ENCODE peak calls at places on chromosomes 2 and 18, in ten cellular contexts. H is AG04449, U is kidney epithelial cell, J is esophagus muscularis mucosa, T is testis, N is PC-3, A is nephron progenitor cell, L is GM12865, Y is progenitor cell of endocrine pancreas, P is coronary artery. R is an unnamed sample.

GRCh38 chr2:143686585-143687164 is 557.5 kb downstream of the ARHGAP15 start:
- DNase-seq in U (peak; percentile 4), P (no peak), A (no peak), H (no peak), N (peak; percentile 74), T (no peak), Y (no peak), L (peak; percentile 51), J (no peak), R (no peak)

GRCh38 chr2:190382851-190383250 is 25.3 kb upstream of the MFSD6 start:
- DNase-seq in T (peak; percentile 47), H (no peak), A (no peak), N (peak; percentile 72), U (peak; percentile 42), Y (no peak), L (peak; percentile 84), P (no peak), J (no peak), R (no peak)

GRCh38 chr2:104406273-104406726 is 447.6 kb upstream of the POU3F3 start:
- DNase-seq in N (no peak), T (no peak), J (no peak), L (no peak), P (no peak), Y (no peak), A (no peak), U (peak; percentile 19), H (no peak), R (no peak)

GRCh38 chr2:155836439-155836838 is 496.1 kb downstream of the NR4A2 start:
- DNase-seq in L (no peak), H (no peak), A (no peak), P (no peak), U (no peak), Y (no peak), J (no peak), T (no peak), N (no peak), R (no peak)

GRCh38 chr2:188974184-188974583 is at the start of gene COL3A1:
- DNase-seq in A (peak; percentile 4), H (no peak), U (no peak), Y (no peak), L (no peak), N (no peak), P (no peak), J (no peak), T (peak; percentile 52), R (peak; percentile 84)

GRCh38 chr2:44939074-44940052 is 2.1 kb upstream of the SIX3 start:
- DNase-seq in N (no peak), P (no peak), Y (no peak), A (no peak), H (no peak), L (no peak), T (no peak), U (no peak), J (no peak), R (no peak)

GRCh38 chr18:40152859-40153258 is 1802.2 kb upstream of the PIK3C3 start:
- DNase-seq in P (no peak), Y (no peak), H (no peak), J (no peak), T (no peak), L (no peak), U (no peak), N (peak; percentile 8), A (no peak), R (no peak)

GRCh38 chr2:45577426-45577825 is 33.6 kb downstream of the SRBD1 start:
- DNase-seq in Y (no peak), H (peak; percentile 57), T (no peak), P (no peak), L (no peak), N (no peak), J (no peak), A (no peak), U (no peak), R (no peak)

GRCh38 chr18:2258954-2259353 is 312.4 kb downstream of the METTL4 start:
- DNase-seq in A (no peak), U (no peak), P (no peak), L (no peak), N (peak; percentile 89), J (no peak), T (no peak), Y (no peak), H (no peak), R (no peak)

GRCh38 chr2:128643221-128644065 is 324.8 kb upstream of the HS6ST1 start:
- DNase-seq in A (no peak), H (no peak), T (peak; percentile 4), Y (peak; percentile 3), N (no peak), P (peak; percentile 49), L (no peak), J (peak; percentile 84), U (no peak), R (peak; percentile 59)

GRCh38 chr2:24489942-24490673 is 946 bp upstream of the NCOA1 start:
- DNase-seq in H (no peak), U (no peak), P (no peak), T (peak; percentile 37), Y (no peak), L (no peak), N (peak; percentile 77), A (peak; percentile 12), J (no peak), R (no peak)

GRCh38 chr2:84711651-84712050 is 169.2 kb downstream of the TRABD2A start:
- DNase-seq in A (no peak), N (no peak), U (no peak), H (no peak), T (no peak), L (no peak), P (no peak), J (peak; percentile 50), Y (no peak), R (no peak)

GRCh38 chr2:23566236-23567142 is 181.5 kb downstream of the KLHL29 start:
- DNase-seq in P (no peak), Y (no peak), J (no peak), U (no peak), H (no peak), L (peak; percentile 25), A (peak; percentile 51), N (peak; percentile 45), T (peak; percentile 50), R (no peak)

GRCh38 chr2:119389615-119390306 is 23.0 kb downstream of the DBI start:
- DNase-seq in H (no peak), L (no peak), P (no peak), U (peak; percentile 41), Y (no peak), J (no peak), T (peak; percentile 56), N (peak; percentile 89), A (no peak), R (no peak)

GRCh38 chr18:11407900-11408299 is 201.5 kb upstream of the SLC35G4 start:
- DNase-seq in J (no peak), N (no peak), T (no peak), Y (no peak), U (no peak), H (peak; percentile 42), A (no peak), P (no peak), L (no peak), R (no peak)

DNA sequence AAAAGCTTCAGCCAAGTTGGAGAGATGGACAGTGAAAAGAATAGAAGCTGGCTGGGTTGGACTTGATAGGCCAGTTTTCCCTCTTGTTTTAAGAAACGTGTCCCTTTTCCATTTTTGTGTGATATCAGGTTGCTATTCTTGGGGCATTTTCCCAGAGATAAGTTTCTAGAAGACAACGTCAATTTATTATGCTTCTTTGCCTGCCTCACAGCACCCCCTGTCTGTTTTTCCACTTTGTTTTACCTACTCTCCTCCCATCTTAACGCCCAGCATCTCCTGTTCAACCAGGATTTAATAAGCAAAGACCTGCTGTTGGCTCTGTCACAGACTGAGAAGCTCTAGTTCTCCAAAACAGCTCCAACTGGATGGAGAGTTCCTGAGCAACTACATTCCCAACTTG is 317.8 kb upstream of the ZNF521 start:
- DNase-seq in L (no peak), Y (no peak), H (no peak), T (no peak), A (no peak), P (no peak), U (no peak), J (no peak), N (no peak), R (no peak)
- TF ChIP-seq CTCF in L (no peak), Y (no peak), H (no peak), T (no peak), A (no peak), P (no peak), U (no peak), J (no peak), N (no peak), R (peak; percentile 25)

GRCh38 chr2:185522472-185522871 is 216.1 kb upstream of the FSIP2 start:
- DNase-seq in Y (no peak), N (peak; percentile 53), H (no peak), A (no peak), U (no peak), T (no peak), L (no peak), J (no peak), P (no peak), R (no peak)
- TF ChIP-seq CTCF in Y (no peak), N (peak; percentile 56), H (no peak), A (no peak), U (peak; percentile 13), T (no peak), L (no peak), J (no peak), P (no peak), R (no peak)

GRCh38 chr2:227745594-227745993 is at the start of gene SCYGR8:
- DNase-seq in T (no peak), P (no peak), J (no peak), Y (no peak), H (no peak), L (no peak), U (no peak), A (no peak), N (no peak), R (no peak)

DNA sequence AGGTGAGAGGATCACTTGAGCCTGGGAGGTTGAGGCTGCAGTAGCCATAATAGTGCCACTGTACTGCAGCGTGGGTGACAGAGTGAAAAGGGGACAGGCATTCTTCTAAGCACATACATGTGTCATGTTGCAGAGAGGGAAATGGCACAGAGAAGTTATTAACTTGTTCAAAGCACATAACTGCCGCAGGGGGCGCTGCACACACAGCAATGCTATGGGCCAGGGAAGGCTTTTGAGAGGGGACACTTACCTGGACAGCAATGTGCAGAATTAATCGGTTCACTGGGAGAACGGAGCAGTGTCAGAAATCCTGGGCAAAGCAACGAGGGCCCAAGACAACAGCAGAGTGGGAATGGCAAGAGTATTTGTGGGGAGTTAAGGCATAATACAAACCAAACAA is 2.4 kb downstream of the SCYGR8 start:
- DNase-seq in L (peak; percentile 28), J (no peak), A (peak; percentile 53), P (no peak), H (no peak), N (peak; percentile 37), Y (no peak), T (peak; percentile 21), U (no peak), R (no peak)
- TF ChIP-seq CTCF in L (peak; percentile 45), J (no peak), A (peak; percentile 49), P (no peak), H (peak; percentile 11), N (peak; percentile 66), Y (peak; percentile 62), T (no peak), U (peak; percentile 51), R (peak; percentile 36)

DNA sequence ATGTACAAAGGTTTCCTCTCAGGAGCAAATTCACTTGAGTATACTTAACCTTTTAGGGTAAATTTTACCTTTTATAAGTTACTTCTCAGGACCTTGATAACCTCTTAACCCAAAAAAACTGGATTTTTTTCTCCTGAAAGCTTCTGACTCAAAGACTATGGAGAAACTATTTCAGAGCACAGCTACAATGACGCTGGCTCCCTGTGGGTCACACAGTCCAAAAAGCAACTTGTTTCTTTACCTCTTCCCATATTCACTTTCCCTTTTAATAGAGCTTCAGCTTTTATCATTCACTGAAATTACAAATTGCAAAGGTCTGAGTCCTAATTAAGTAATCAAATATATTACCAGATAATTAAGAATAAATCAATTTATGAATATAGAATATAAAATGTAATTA is 32.4 kb downstream of the GTF3C3 start:
- DNase-seq in P (no peak), N (no peak), J (no peak), H (no peak), U (no peak), T (no peak), L (no peak), A (no peak), Y (no peak), R (no peak)
- TF ChIP-seq CTCF in P (no peak), N (no peak), J (no peak), H (no peak), U (no peak), T (no peak), L (no peak), A (no peak), Y (no peak), R (no peak)

R was measured in osteocyte.